ENCODE peak calls at places on chromosomes 5 and 9, in six cellular contexts. N is transverse colon; Y is progenitor cell of endocrine pancreas; Q is activated CD4-positive, CD25-positive, alpha-beta regulatory T cell treated with anti-CD3 and anti-CD28 coated beads, Interleukin-2, amount 50 U/mL, for 72 hours; X is AG04450; P is activated CD4-positive, alpha-beta memory T cell treated with anti-CD3 and anti-CD28 coated beads, Interleukin-2, amount 10 ng/mL, durations not matched to agents 7 days and 5 days. H is an unnamed sample.

GRCh38 chr5:135119497-135119896 is 85.5 kb upstream of the PITX1 start:
- DNase-seq in X (no peak), N (no peak), P (no peak), Q (no peak), Y (no peak), H (no peak)

GRCh38 chr5:122093415-122093814 is 15.4 kb upstream of the LOX start:
- DNase-seq in Y (no peak), X (no peak), Q (no peak), N (no peak), P (no peak), H (no peak)

GRCh38 chr5:151587796-151588606 is 3.1 kb downstream of the FAT2 start:
- DNase-seq in X (no peak), N (no peak), Q (no peak), Y (no peak), P (no peak), H (no peak)

GRCh38 chr9:94140791-94141790 is 56.8 kb downstream of the PTPDC1 start:
- DNase-seq in Q (no peak), X (no peak), Y (no peak), P (no peak), N (no peak), H (no peak)

GRCh38 chr9:93663877-93664548 is 87.6 kb downstream of the PHF2 start:
- DNase-seq in N (no peak), P (no peak), Y (no peak), X (no peak), Q (peak; percentile 19), H (peak; percentile 41)

GRCh38 chr9:78363221-78363620 is 66.3 kb downstream of the PSAT1 start:
- DNase-seq in X (no peak), Y (no peak), N (peak; percentile 26), Q (no peak), P (no peak), H (no peak)

GRCh38 chr9:14498824-14499223 is 184.9 kb upstream of the NFIB start:
- DNase-seq in Q (no peak), Y (no peak), X (no peak), P (no peak), N (no peak), H (no peak)

GRCh38 chr9:97904725-97905124 is 17.6 kb downstream of the TRMO start:
- DNase-seq in X (no peak), Y (no peak), N (no peak), P (peak; percentile 82), Q (no peak), H (peak; percentile 67)

GRCh38 chr5:35129276-35129675 is 81.5 kb upstream of the AGXT2 start:
- DNase-seq in P (no peak), N (no peak), Q (no peak), X (no peak), Y (no peak), H (no peak)